ENCODE peak calls at places on chromosomes 3 and 15, in ten cellular contexts. F is right atrium auricular region, K is heart left ventricle, E is GM06990, Z is cardiac muscle cell, T is Calu3, Q is heart right ventricle, D is upper lobe of left lung, N is WTC11, H is neural crest cell. M is an unnamed sample.

GRCh38 chr3:183539821-183540220 is 15.7 kb downstream of the KLHL6 start:
- DNase-seq in N (no peak), E (no peak), D (no peak), T (no peak), Q (no peak), H (no peak), K (no peak), F (no peak), Z (no peak), M (no peak)

GRCh38 chr3:100075163-100075562 is 39.1 kb downstream of the FILIP1L start:
- DNase-seq in H (no peak), K (no peak), Z (no peak), F (no peak), D (no peak), T (no peak), N (no peak), Q (no peak), E (no peak), M (no peak)

GRCh38 chr3:188524057-188524456 is 370.1 kb downstream of the LPP start:
- DNase-seq in H (no peak), E (no peak), N (no peak), Z (no peak), Q (no peak), F (no peak), K (no peak), T (no peak), D (no peak), M (no peak)

GRCh38 chr3:126351771-126352475 is 5.3 kb downstream of the KLF15 start:
- DNase-seq in Q (no peak), N (peak), E (no peak), H (no peak), D (peak), K (no peak), T (no peak), F (no peak), Z (no peak), M (no peak)

GRCh38 chr3:52894756-52895155 is 2.6 kb downstream of the STIMATE start:
- DNase-seq in F (no peak), Z (no peak), H (no peak), K (no peak), N (no peak), Q (no peak), D (no peak), T (no peak), E (no peak), M (no peak)

GRCh38 chr3:87167634-87168456 is 59.3 kb upstream of the CHMP2B start:
- DNase-seq in D (no peak), T (peak), E (no peak), F (no peak), K (no peak), H (peak), Z (peak), Q (peak), N (no peak), M (peak)

GRCh38 chr15:77504310-77504709 is 83.6 kb downstream of the HMG20A start:
- DNase-seq in K (no peak), Q (no peak), N (no peak), Z (no peak), D (peak), E (no peak), F (no peak), H (no peak), T (no peak), M (no peak)

GRCh38 chr3:72008226-72008996 is 223.5 kb upstream of the PROK2 start:
- DNase-seq in E (no peak), Z (no peak), T (no peak), D (peak), F (no peak), K (no peak), Q (no peak), N (no peak), H (no peak), M (no peak)

GRCh38 chr3:167816953-167817352 is 81.4 kb downstream of the SERPINI1 start:
- DNase-seq in N (no peak), Z (no peak), Q (no peak), T (no peak), F (no peak), H (no peak), D (no peak), E (no peak), K (no peak), M (no peak)

GRCh38 chr15:56532766-56533455 is 68.0 kb upstream of the MNS1 start:
- DNase-seq in Q (no peak), Z (peak), H (no peak), T (no peak), F (no peak), D (no peak), N (no peak), E (no peak), K (no peak), M (no peak)

GRCh38 chr15:25900426-25900825 is 37.3 kb upstream of the ATP10A start:
- DNase-seq in Z (no peak), H (no peak), E (no peak), N (no peak), F (no peak), K (no peak), Q (no peak), T (no peak), D (no peak), M (no peak)

GRCh38 chr15:43237842-43238470 is 17.1 kb upstream of the EPB42 start:
- DNase-seq in K (no peak), N (no peak), D (no peak), T (no peak), E (no peak), F (no peak), Z (no peak), H (no peak), Q (no peak), M (no peak)

GRCh38 chr3:170712336-170712735 is 126.5 kb upstream of the SLC7A14 start:
- DNase-seq in F (no peak), D (no peak), T (no peak), Z (no peak), K (no peak), H (no peak), E (no peak), N (no peak), Q (no peak), M (no peak)

DNA sequence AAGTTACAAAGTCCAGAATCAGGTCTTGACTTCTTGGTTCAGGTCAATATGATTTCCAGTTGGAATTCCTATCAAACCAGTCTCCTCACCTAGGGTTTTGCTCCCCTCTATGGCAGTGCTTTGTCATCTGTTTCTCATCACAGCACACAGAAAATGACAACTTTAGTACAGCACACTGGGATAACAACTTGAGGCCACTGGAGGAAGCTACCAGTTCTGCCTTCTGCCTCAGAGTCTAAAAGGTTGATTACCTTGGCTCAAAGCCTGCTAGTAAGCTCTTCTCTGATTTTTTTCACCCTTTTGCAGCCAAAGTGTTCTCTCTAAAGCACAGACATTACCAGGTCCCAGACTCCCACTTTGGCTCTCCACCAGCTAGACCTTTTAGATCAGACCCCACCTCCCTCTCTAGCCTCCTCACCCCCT is 24.8 kb upstream of the TRIM59 start:
- DNase-seq in T (no peak), Q (no peak), N (no peak), E (no peak), D (no peak), Z (no peak), H (no peak), F (no peak), K (no peak), M (no peak)
- TF ChIP-seq CTCF in T (no peak), Q (no peak), N (no peak), E (no peak), D (no peak), Z (no peak), H (no peak), F (no peak), K (no peak), M (no peak)

GRCh38 chr15:63203451-63204090 is 14.2 kb downstream of the RAB8B start:
- DNase-seq in F (no peak), T (no peak), E (peak), K (no peak), Q (no peak), N (no peak), D (no peak), Z (no peak), H (no peak), M (no peak)
- TF ChIP-seq CTCF in F (no peak), T (no peak), E (peak), K (no peak), Q (no peak), N (no peak), D (no peak), Z (no peak), H (no peak), M (no peak)

GRCh38 chr3:50319872-50320625 is 2.5 kb downstream of the HYAL2 start:
- DNase-seq in D (no peak), Z (no peak), N (no peak), E (no peak), Q (no peak), K (peak), T (no peak), F (no peak), H (no peak), M (no peak)

GRCh38 chr3:50319181-50319871 is 3.2 kb downstream of the HYAL2 start:
- DNase-seq in F (no peak), E (no peak), Z (no peak), N (no peak), Q (no peak), H (no peak), D (no peak), T (no peak), K (no peak), M (no peak)

GRCh38 chr3:50321146-50321843 is 1.2 kb downstream of the HYAL2 start:
- DNase-seq in F (peak), N (peak), H (peak), D (peak), Z (peak), E (peak), Q (peak), K (peak), T (peak), M (peak)

GRCh38 chr3:50321844-50322385 is 630 bp downstream of the HYAL2 start:
- DNase-seq in F (no peak), H (peak), N (no peak), E (no peak), D (no peak), K (no peak), Z (no peak), Q (no peak), T (no peak), M (no peak)

GRCh38 chr3:50320853-50321145 is 1.7 kb downstream of the HYAL2 start:
- DNase-seq in H (no peak), F (no peak), E (no peak), T (no peak), Q (no peak), N (no peak), K (no peak), D (no peak), Z (no peak), M (no peak)
- TF ChIP-seq CTCF in H (no peak), F (no peak), E (no peak), T (no peak), Q (no peak), N (no peak), K (no peak), D (no peak), Z (no peak), M (no peak)

DNA sequence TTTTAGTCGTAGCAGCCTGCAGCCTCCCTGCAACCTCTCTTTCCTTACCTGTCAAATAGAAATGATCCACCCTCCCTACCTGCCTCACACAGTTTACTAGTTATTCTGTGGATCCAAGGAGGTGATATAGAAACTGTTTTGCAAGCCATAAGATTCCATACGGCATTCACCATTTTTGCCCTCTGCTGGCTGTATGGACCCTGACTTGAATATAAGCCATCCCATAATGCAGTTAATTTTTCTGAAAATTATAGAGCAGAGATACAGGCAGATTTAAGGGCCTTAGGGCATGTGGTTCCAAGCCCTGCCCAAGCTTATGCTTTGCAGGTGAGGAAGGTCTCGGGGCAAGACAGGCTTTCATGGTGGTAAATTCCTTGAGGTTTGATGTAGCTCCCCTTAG is 63.7 kb downstream of the CPN2 start:
- DNase-seq in F (no peak), H (no peak), E (no peak), T (no peak), N (no peak), D (no peak), Q (no peak), Z (no peak), K (no peak), M (no peak)
- TF ChIP-seq CTCF in F (no peak), H (peak), E (no peak), T (no peak), N (no peak), D (no peak), Q (no peak), Z (no peak), K (no peak), M (no peak)

GRCh38 chr3:127544151-127544805 is 46.3 kb downstream of the TPRA1 start:
- DNase-seq in E (peak), F (peak), N (peak), Z (peak), K (peak), H (peak), T (peak), D (peak), Q (peak), M (peak)
- TF ChIP-seq CTCF in E (peak), F (peak), N (peak), Z (peak), K (peak), H (peak), T (peak), D (peak), Q (peak), M (peak)

GRCh38 chr3:111539351-111540331 is 2.4 kb upstream of the CD96 start:
- DNase-seq in Z (peak), K (peak), E (peak), H (peak), Q (peak), F (no peak), N (peak), T (peak), D (peak), M (no peak)
- TF ChIP-seq CTCF in Z (peak), K (peak), E (peak), H (peak), Q (peak), F (no peak), N (peak), T (peak), D (peak), M (peak)

DNA sequence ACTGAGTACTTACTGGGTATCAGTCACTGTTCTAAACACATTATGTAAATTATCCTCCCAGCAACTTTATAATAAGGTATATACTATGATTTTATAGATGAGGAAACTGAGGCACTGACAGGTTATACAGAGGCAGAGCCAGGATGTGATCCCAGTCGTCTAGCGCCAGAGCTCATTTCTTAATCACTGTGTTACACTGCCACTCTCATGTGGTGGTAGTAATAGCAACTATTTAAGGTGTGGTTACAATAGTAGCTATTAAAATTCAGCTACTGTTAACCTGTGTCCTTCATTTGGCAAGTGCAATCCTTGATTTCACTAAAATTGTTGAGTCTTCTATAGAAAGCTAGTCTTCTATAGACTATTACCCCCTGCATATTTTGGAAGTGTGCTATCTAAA is 43.1 kb upstream of the TRPC1 start:
- DNase-seq in H (no peak), E (no peak), N (no peak), F (no peak), K (no peak), T (peak), Q (no peak), Z (no peak), D (no peak), M (no peak)
- TF ChIP-seq CTCF in H (no peak), E (no peak), N (no peak), F (no peak), K (no peak), T (peak), Q (no peak), Z (no peak), D (peak), M (no peak)